ENCODE peak calls at places on chromosome 1, in four cellular contexts. T is A549, I is HepG2, B is K562. X is an unnamed sample.

GRCh38 chr1:40383095-40383487 is 9.6 kb downstream of the SMAP2 start:
- DNase-seq in B (peak; percentile 56), T (no peak), I (no peak), X (no peak)

GRCh38 chr1:60510162-60510561 is 436.6 kb upstream of the C1orf87 start:
- DNase-seq in T (no peak), I (no peak), B (no peak), X (no peak)

GRCh38 chr1:44839561-44839960 is 3.5 kb downstream of the PTCH2 start:
- DNase-seq in B (no peak), I (no peak), T (no peak), X (no peak)

GRCh38 chr1:183218981-183219621 is 33.0 kb downstream of the LAMC2 start:
- DNase-seq in B (no peak), I (no peak), T (no peak), X (no peak)

GRCh38 chr1:204828352-204828850 is 42.3 kb upstream of the NFASC start:
- DNase-seq in B (peak; percentile 82), I (peak; percentile 16), T (peak; percentile 60), X (no peak)

GRCh38 chr1:18175530-18176377 is 68.2 kb downstream of the IGSF21 start:
- DNase-seq in I (no peak), T (no peak), B (no peak), X (no peak)

GRCh38 chr1:243213045-243213787 is 41.9 kb downstream of the CEP170 start:
- DNase-seq in B (no peak), I (no peak), T (peak; percentile 10), X (no peak)

GRCh38 chr1:23727362-23727811 is 15.9 kb upstream of the ELOA start:
- DNase-seq in B (no peak), T (peak; percentile 36), I (peak; percentile 78), X (no peak)

GRCh38 chr1:4657920-4658585 is 3.6 kb downstream of the AJAP1 start:
- DNase-seq in B (no peak), I (no peak), T (no peak), X (no peak)

GRCh38 chr1:200883118-200883517 is 10.3 kb downstream of the GPR25 start:
- DNase-seq in T (no peak), B (no peak), I (no peak), X (no peak)

GRCh38 chr1:241742084-241742483 is 90.0 kb downstream of the WDR64 start:
- DNase-seq in T (no peak), B (no peak), I (no peak), X (no peak)

GRCh38 chr1:184507604-184508289 is 120.9 kb downstream of the C1orf21 start:
- DNase-seq in B (no peak), I (no peak), T (no peak), X (no peak)

GRCh38 chr1:232655041-232655745 is 25.3 kb upstream of the SIPA1L2 start:
- DNase-seq in I (no peak), B (no peak), T (no peak), X (peak; percentile 26)

GRCh38 chr1:36142121-36142520 is 7.2 kb downstream of the TRAPPC3 start:
- DNase-seq in T (no peak), I (no peak), B (no peak), X (no peak)

GRCh38 chr1:8506995-8507615 is 189.2 kb downstream of the SLC45A1 start:
- DNase-seq in B (no peak), T (no peak), I (no peak), X (no peak)

GRCh38 chr1:39676951-39677350 is 5.0 kb upstream of the NT5C1A start:
- DNase-seq in I (no peak), B (peak; percentile 40), T (no peak), X (no peak)

GRCh38 chr1:112718691-112719418 is 3.7 kb upstream of the PPM1J start:
- DNase-seq in T (peak; percentile 51), I (no peak), B (peak; percentile 70), X (no peak)

GRCh38 chr1:236850580-236850979 is 55.5 kb downstream of the MTR start:
- DNase-seq in T (no peak), I (no peak), B (no peak), X (no peak)

GRCh38 chr1:63871451-63871850 is 97.6 kb downstream of the ROR1 start:
- DNase-seq in T (no peak), I (no peak), B (no peak), X (no peak)

GRCh38 chr1:21126324-21126723 is 50.4 kb downstream of the EIF4G3 start:
- DNase-seq in T (no peak), I (peak; percentile 67), B (no peak), X (no peak)
- TF ChIP-seq POLR2AphosphoS2 in T (no peak), I (no peak), B (no peak), X (no peak)

GRCh38 chr1:220084460-220084859 is 5.1 kb downstream of the BPNT1 start:
- DNase-seq in B (no peak), T (no peak), I (no peak), X (no peak)
- TF ChIP-seq POLR2AphosphoS2 in B (no peak), T (no peak), I (no peak), X (no peak)

DNA sequence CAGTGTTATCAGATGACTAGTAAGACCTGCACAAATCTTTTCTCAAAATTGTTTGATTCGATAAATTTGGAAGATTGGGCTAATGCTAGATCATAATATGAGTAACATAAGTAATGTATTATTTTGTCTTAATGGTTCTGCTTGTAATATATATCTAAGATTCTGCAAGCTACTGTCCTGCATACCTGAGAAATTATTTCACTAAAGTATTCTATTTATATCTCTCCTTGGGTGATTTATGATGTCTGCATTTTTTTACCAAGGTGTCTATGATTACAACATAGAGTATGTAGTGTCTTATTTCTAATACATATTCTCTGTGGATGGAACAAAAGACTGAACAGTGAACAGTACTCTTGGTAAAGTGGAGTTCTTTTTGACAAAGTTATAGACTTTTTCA is 166.6 kb downstream of the CLEC20A start:
- DNase-seq in T (no peak), I (no peak), B (no peak), X (no peak)
- TF ChIP-seq POLR2AphosphoS2 in T (no peak), I (no peak), B (no peak), X (no peak)

GRCh38 chr1:26981146-26981846 is 12.2 kb upstream of the TRNP1 start:
- DNase-seq in I (no peak), B (no peak), T (no peak), X (no peak)

GRCh38 chr1:26991310-26992116 is 2.0 kb upstream of the TRNP1 start:
- DNase-seq in T (peak; percentile 91), B (peak; percentile 57), I (peak; percentile 93), X (no peak)

GRCh38 chr1:26984291-26984690 is 9.2 kb upstream of the TRNP1 start:
- DNase-seq in T (no peak), I (no peak), B (no peak), X (no peak)

GRCh38 chr1:26983863-26984262 is 9.6 kb upstream of the TRNP1 start:
- DNase-seq in I (no peak), T (no peak), B (no peak), X (no peak)

DNA sequence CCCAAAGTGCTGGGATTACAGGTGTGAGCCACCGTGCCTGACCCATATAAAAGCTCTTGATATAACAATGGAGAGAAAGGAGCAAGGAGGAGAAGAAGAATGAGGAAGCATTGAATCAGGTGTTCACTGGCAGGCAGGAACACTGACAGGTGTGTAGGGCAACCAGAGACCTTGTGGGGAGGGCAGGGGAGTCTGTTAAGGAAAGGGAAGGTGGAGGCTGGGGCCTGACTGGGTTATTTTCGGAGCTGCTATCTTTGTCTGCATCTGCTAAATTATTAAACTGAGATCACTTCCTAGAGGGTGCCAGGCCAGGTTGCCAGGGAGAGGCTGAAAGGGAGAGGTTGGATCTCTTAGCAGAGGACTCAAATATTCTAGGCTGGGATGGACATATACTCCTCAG is 6.8 kb upstream of the TRNP1 start:
- DNase-seq in I (no peak), B (no peak), T (no peak), X (no peak)
- TF ChIP-seq POLR2AphosphoS2 in I (no peak), B (no peak), T (no peak), X (no peak)

GRCh38 chr1:192610114-192610958 is 25.6 kb upstream of the RGS13 start:
- DNase-seq in T (peak; percentile 21), I (no peak), B (peak; percentile 15), X (no peak)
- TF ChIP-seq POLR2AphosphoS2 in T (no peak), I (no peak), B (no peak), X (no peak)

GRCh38 chr1:32448773-32449456 is 16.0 kb upstream of the ZBTB8B start:
- DNase-seq in I (peak; percentile 75), T (peak; percentile 68), B (peak; percentile 83), X (no peak)
- TF ChIP-seq POLR2AphosphoS2 in I (no peak), T (no peak), B (no peak), X (no peak)

GRCh38 chr1:246534114-246534513 is 27.0 kb upstream of the SMYD3 start:
- DNase-seq in B (no peak), I (no peak), T (no peak), X (no peak)
- TF ChIP-seq POLR2AphosphoS2 in B (no peak), I (no peak), T (no peak), X (no peak)

DNA sequence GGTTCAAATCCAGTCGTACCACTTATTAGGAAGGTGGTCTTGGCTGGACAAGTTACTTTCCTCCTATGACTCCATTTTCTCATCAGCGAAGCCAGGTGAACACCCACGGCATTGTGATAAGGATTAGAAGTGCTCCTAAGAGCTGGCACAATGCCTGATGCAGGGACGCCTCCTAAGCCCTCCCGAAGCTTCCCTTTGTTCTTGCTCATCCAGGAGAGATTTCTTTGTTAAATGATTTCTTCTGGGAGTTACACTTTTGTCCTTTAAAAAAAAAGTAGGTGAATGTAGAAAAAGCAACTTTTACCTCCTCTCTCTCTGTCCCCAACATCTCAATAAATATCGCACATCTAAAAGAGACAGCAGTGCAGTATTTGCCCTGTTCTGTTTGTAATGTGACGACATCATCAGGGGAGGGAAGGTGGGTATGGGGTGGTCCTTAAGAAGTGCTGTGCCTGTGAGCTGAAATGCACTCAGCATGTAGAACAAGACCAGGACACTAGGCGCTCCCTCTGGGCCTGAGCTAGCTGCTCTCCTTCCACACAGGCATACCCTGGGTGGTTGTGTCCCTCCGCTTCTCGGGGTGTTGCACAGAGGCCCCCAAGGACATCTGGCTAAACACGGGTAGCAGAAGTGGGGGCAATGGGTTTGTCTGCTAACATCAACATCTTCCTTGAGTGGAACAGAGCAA is 43.9 kb downstream of the SUSD4 start:
- DNase-seq in I (no peak), T (no peak), B (no peak), X (no peak)
- TF ChIP-seq POLR2AphosphoS2 in I (no peak), T (no peak), B (no peak), X (no peak)

GRCh38 chr1:109984190-109984455 is 442 bp upstream of the AHCYL1 start:
- DNase-seq in I (no peak), B (no peak), T (peak; percentile 65), X (no peak)
- TF ChIP-seq POLR2AphosphoS2 in I (no peak), B (no peak), T (no peak), X (no peak)